ENCODE peak calls at places on chromosomes 7 and 10, in four cellular contexts. X is T-helper 2 cell, P is HAP-1, S is posterior cingulate gyrus. N is an unnamed sample.

GRCh38 chr10:13776861-13777301 is 190.1 kb downstream of the PRPF18 start:
- DNase-seq in P (no peak), S (no peak), X (no peak), N (no peak)

GRCh38 chr10:59876695-59877094 is 29.7 kb downstream of the CCDC6 start:
- DNase-seq in S (no peak), P (no peak), X (no peak), N (no peak)

GRCh38 chr10:96334888-96335526 is 23.8 kb downstream of the OPALIN start:
- DNase-seq in S (no peak), X (no peak), P (peak), N (no peak)

GRCh38 chr7:42016517-42016916 is 220.5 kb downstream of the GLI3 start:
- DNase-seq in P (no peak), S (no peak), X (no peak), N (no peak)

GRCh38 chr10:50219200-50219599 is 32.1 kb downstream of the ASAH2 start:
- DNase-seq in X (no peak), P (no peak), S (no peak), N (no peak)

GRCh38 chr10:126905776-126906703 is 812 bp downstream of the DOCK1 start:
- DNase-seq in X (no peak), P (peak), S (no peak), N (no peak)

GRCh38 chr10:46216003-46216634 is 70.7 kb upstream of the ANTXRL start:
- DNase-seq in P (no peak), S (no peak), X (no peak), N (no peak)

GRCh38 chr7:11212080-11212711 is 238.5 kb downstream of the PHF14 start:
- DNase-seq in X (no peak), P (peak), S (no peak), N (peak)

GRCh38 chr10:93481931-93482834 is at the start of gene MYOF:
- DNase-seq in P (peak), X (no peak), S (no peak), N (no peak)

GRCh38 chr7:15041226-15041625 is 138.7 kb upstream of the DGKB start:
- DNase-seq in S (no peak), X (no peak), P (no peak), N (no peak)

GRCh38 chr10:102752934-102753664 is 9.4 kb downstream of the WBP1L start:
- DNase-seq in X (no peak), S (no peak), P (peak), N (peak)

GRCh38 chr7:92362131-92362530 is 85.2 kb upstream of the GATAD1 start:
- DNase-seq in P (no peak), X (no peak), S (no peak), N (no peak)

GRCh38 chr10:122363311-122363710 is 11.2 kb upstream of the PLEKHA1 start:
- DNase-seq in X (no peak), S (no peak), P (no peak), N (no peak)